ENCODE peak calls at places on chromosome 1, in five cellular contexts. One of them, this sample, is unnamed.

GRCh38 chr1:229859026-229859425 is 208.0 kb upstream of the GALNT2 start:
- DNase-seq in fibroblast of gingiva: no peak
- DNase-seq in stromal cell of bone marrow: no peak
- DNase-seq in stimulated activated CD4-positive, alpha-beta T cell treated with anti-CD3 and anti-CD28 coated beads, Interleukin-15, amount 100 ng/mL, for 24 hours: no peak
- DNase-seq in iPS DF 19.7: no peak
- DNase-seq in this sample: no peak

GRCh38 chr1:234000557-234001081 is 96.1 kb downstream of the SLC35F3 start:
- DNase-seq in fibroblast of gingiva: no peak
- DNase-seq in stromal cell of bone marrow: no peak
- DNase-seq in stimulated activated CD4-positive, alpha-beta T cell treated with anti-CD3 and anti-CD28 coated beads, Interleukin-15, amount 100 ng/mL, for 24 hours: no peak
- DNase-seq in iPS DF 19.7: no peak
- DNase-seq in this sample: no peak

GRCh38 chr1:226656201-226656600 is 82.9 kb downstream of the ITPKB start:
- DNase-seq in fibroblast of gingiva: no peak
- DNase-seq in stromal cell of bone marrow: no peak
- DNase-seq in stimulated activated CD4-positive, alpha-beta T cell treated with anti-CD3 and anti-CD28 coated beads, Interleukin-15, amount 100 ng/mL, for 24 hours: no peak
- DNase-seq in iPS DF 19.7: no peak
- DNase-seq in this sample: no peak

GRCh38 chr1:25028910-25029599 is 99.0 kb upstream of the RUNX3 start:
- DNase-seq in fibroblast of gingiva: no peak
- DNase-seq in stromal cell of bone marrow: no peak
- DNase-seq in stimulated activated CD4-positive, alpha-beta T cell treated with anti-CD3 and anti-CD28 coated beads, Interleukin-15, amount 100 ng/mL, for 24 hours: peak
- DNase-seq in iPS DF 19.7: no peak
- DNase-seq in this sample: no peak

GRCh38 chr1:64867266-64867665 is 99.1 kb downstream of the JAK1 start:
- DNase-seq in fibroblast of gingiva: peak
- DNase-seq in stromal cell of bone marrow: no peak
- DNase-seq in stimulated activated CD4-positive, alpha-beta T cell treated with anti-CD3 and anti-CD28 coated beads, Interleukin-15, amount 100 ng/mL, for 24 hours: no peak
- DNase-seq in iPS DF 19.7: no peak
- DNase-seq in this sample: no peak

GRCh38 chr1:197865809-197866208 is 36.6 kb upstream of the C1orf53 start:
- DNase-seq in fibroblast of gingiva: no peak
- DNase-seq in stromal cell of bone marrow: no peak
- DNase-seq in stimulated activated CD4-positive, alpha-beta T cell treated with anti-CD3 and anti-CD28 coated beads, Interleukin-15, amount 100 ng/mL, for 24 hours: no peak
- DNase-seq in iPS DF 19.7: no peak
- DNase-seq in this sample: no peak

GRCh38 chr1:23868848-23869450 is 859 bp upstream of the FUCA1 start:
- DNase-seq in fibroblast of gingiva: no peak
- DNase-seq in stromal cell of bone marrow: no peak
- DNase-seq in stimulated activated CD4-positive, alpha-beta T cell treated with anti-CD3 and anti-CD28 coated beads, Interleukin-15, amount 100 ng/mL, for 24 hours: no peak
- DNase-seq in iPS DF 19.7: no peak
- DNase-seq in this sample: peak

GRCh38 chr1:151680391-151680790 is 36.2 kb downstream of the CELF3 start:
- DNase-seq in fibroblast of gingiva: no peak
- DNase-seq in stromal cell of bone marrow: no peak
- DNase-seq in stimulated activated CD4-positive, alpha-beta T cell treated with anti-CD3 and anti-CD28 coated beads, Interleukin-15, amount 100 ng/mL, for 24 hours: no peak
- DNase-seq in iPS DF 19.7: no peak
- DNase-seq in this sample: no peak

GRCh38 chr1:7298145-7298544 is 473.0 kb upstream of the VAMP3 start:
- DNase-seq in fibroblast of gingiva: no peak
- DNase-seq in stromal cell of bone marrow: no peak
- DNase-seq in stimulated activated CD4-positive, alpha-beta T cell treated with anti-CD3 and anti-CD28 coated beads, Interleukin-15, amount 100 ng/mL, for 24 hours: no peak
- DNase-seq in iPS DF 19.7: peak
- DNase-seq in this sample: no peak

GRCh38 chr1:203628185-203628996 is 1.8 kb downstream of the ATP2B4 start:
- DNase-seq in fibroblast of gingiva: peak
- DNase-seq in stromal cell of bone marrow: peak
- DNase-seq in stimulated activated CD4-positive, alpha-beta T cell treated with anti-CD3 and anti-CD28 coated beads, Interleukin-15, amount 100 ng/mL, for 24 hours: peak
- DNase-seq in iPS DF 19.7: no peak
- DNase-seq in this sample: peak

GRCh38 chr1:19644761-19645543 is 841 bp downstream of the NBL1 start:
- DNase-seq in fibroblast of gingiva: no peak
- DNase-seq in stromal cell of bone marrow: no peak
- DNase-seq in stimulated activated CD4-positive, alpha-beta T cell treated with anti-CD3 and anti-CD28 coated beads, Interleukin-15, amount 100 ng/mL, for 24 hours: peak
- DNase-seq in iPS DF 19.7: no peak
- DNase-seq in this sample: no peak

GRCh38 chr1:20481158-20481617 is 4.8 kb downstream of the CAMK2N1 start:
- DNase-seq in fibroblast of gingiva: no peak
- DNase-seq in stromal cell of bone marrow: no peak
- DNase-seq in stimulated activated CD4-positive, alpha-beta T cell treated with anti-CD3 and anti-CD28 coated beads, Interleukin-15, amount 100 ng/mL, for 24 hours: no peak
- DNase-seq in iPS DF 19.7: no peak
- DNase-seq in this sample: no peak

GRCh38 chr1:201888282-201889033 is at the start of gene SHISA4:
- DNase-seq in fibroblast of gingiva: peak
- DNase-seq in stromal cell of bone marrow: peak
- DNase-seq in stimulated activated CD4-positive, alpha-beta T cell treated with anti-CD3 and anti-CD28 coated beads, Interleukin-15, amount 100 ng/mL, for 24 hours: peak
- DNase-seq in iPS DF 19.7: no peak
- DNase-seq in this sample: no peak

GRCh38 chr1:241717975-241718374 is 65.9 kb downstream of the WDR64 start:
- DNase-seq in fibroblast of gingiva: no peak
- DNase-seq in stromal cell of bone marrow: no peak
- DNase-seq in stimulated activated CD4-positive, alpha-beta T cell treated with anti-CD3 and anti-CD28 coated beads, Interleukin-15, amount 100 ng/mL, for 24 hours: no peak
- DNase-seq in iPS DF 19.7: no peak
- DNase-seq in this sample: no peak

GRCh38 chr1:236161230-236161629 is 18.9 kb downstream of the GPR137B start:
- DNase-seq in fibroblast of gingiva: no peak
- DNase-seq in stromal cell of bone marrow: no peak
- DNase-seq in stimulated activated CD4-positive, alpha-beta T cell treated with anti-CD3 and anti-CD28 coated beads, Interleukin-15, amount 100 ng/mL, for 24 hours: no peak
- DNase-seq in iPS DF 19.7: no peak
- DNase-seq in this sample: no peak

This sample was measured in DND-41.